ENCODE peak calls at places on chromosome 13, in five cellular contexts. C is lung, E is GDM1, D is islet precursor cell, L is IMR-90. Y is an unnamed sample.

GRCh38 chr13:95258098-95258497 is 43.2 kb downstream of the ABCC4 start:
- DNase-seq in C (no peak), E (no peak), D (no peak), L (no peak), Y (no peak)

GRCh38 chr13:114002771-114003321 is 29.0 kb upstream of the C13orf46 start:
- DNase-seq in C (no peak), E (no peak), D (no peak), L (no peak), Y (no peak)

GRCh38 chr13:36029171-36029570 is 102.0 kb downstream of the DCLK1 start:
- DNase-seq in C (no peak), E (no peak), D (no peak), L (peak), Y (no peak)

GRCh38 chr13:30355405-30355741 is 48.0 kb upstream of the KATNAL1 start:
- DNase-seq in C (no peak), E (no peak), D (peak), L (no peak), Y (peak)

GRCh38 chr13:97119899-97120745 is 102.0 kb upstream of the MBNL2 start:
- DNase-seq in C (no peak), E (no peak), D (no peak), L (peak), Y (no peak)

GRCh38 chr13:67408823-67409222 is 178.7 kb upstream of the PCDH9 start:
- DNase-seq in C (peak), E (no peak), D (no peak), L (no peak), Y (no peak)

GRCh38 chr13:100532090-100532766 is 56.4 kb downstream of the GGACT start:
- DNase-seq in C (no peak), E (no peak), D (no peak), L (no peak), Y (no peak)

GRCh38 chr13:72932250-72932649 is 126.6 kb upstream of the KLF5 start:
- DNase-seq in C (no peak), E (no peak), D (no peak), L (no peak), Y (no peak)

GRCh38 chr13:100646030-100646673 is 28.4 kb downstream of the TMTC4 start:
- DNase-seq in C (no peak), E (no peak), D (peak), L (peak), Y (no peak)

GRCh38 chr13:24737042-24737441 is 26.9 kb upstream of the RNF17 start:
- DNase-seq in C (no peak), E (no peak), D (no peak), L (no peak), Y (no peak)

GRCh38 chr13:104594801-104595200 is 1528.6 kb upstream of the SLC10A2 start:
- DNase-seq in C (no peak), E (no peak), D (no peak), L (no peak), Y (no peak)